ENCODE peak calls at places on chromosome X, in six cellular contexts. One of them, this sample, is unnamed.

GRCh38 chrX:140343226-140343873 is 161.5 kb downstream of the SOX3 start:
- DNase-seq in Calu3: no peak
- DNase-seq in globus pallidus: no peak
- DNase-seq in iPS-NIHi11: no peak
- DNase-seq in AG04450: no peak
- DNase-seq in NCI-H345: no peak
- DNase-seq in this sample: no peak

GRCh38 chrX:14694631-14695030 is 165.3 kb downstream of the GLRA2 start:
- DNase-seq in Calu3: no peak
- DNase-seq in globus pallidus: no peak
- DNase-seq in iPS-NIHi11: no peak
- DNase-seq in AG04450: no peak
- DNase-seq in NCI-H345: no peak
- DNase-seq in this sample: no peak

GRCh38 chrX:10143071-10143983 is 13.4 kb upstream of the CLCN4 start:
- DNase-seq in Calu3: no peak
- DNase-seq in globus pallidus: no peak
- DNase-seq in iPS-NIHi11: no peak
- DNase-seq in AG04450: no peak
- DNase-seq in NCI-H345: no peak
- DNase-seq in this sample: no peak

GRCh38 chrX:129781134-129782014 is 1.6 kb downstream of the SASH3 start:
- DNase-seq in Calu3: no peak
- DNase-seq in globus pallidus: no peak
- DNase-seq in iPS-NIHi11: no peak
- DNase-seq in AG04450: no peak
- DNase-seq in NCI-H345: no peak
- DNase-seq in this sample: peak

GRCh38 chrX:77167993-77168392 is 279.2 kb upstream of the FGF16 start:
- DNase-seq in Calu3: no peak
- DNase-seq in globus pallidus: no peak
- DNase-seq in iPS-NIHi11: no peak
- DNase-seq in AG04450: no peak
- DNase-seq in NCI-H345: no peak
- DNase-seq in this sample: no peak

GRCh38 chrX:38973327-38973726 is 172.1 kb downstream of the MID1IP1 start:
- DNase-seq in Calu3: no peak
- DNase-seq in globus pallidus: no peak
- DNase-seq in iPS-NIHi11: no peak
- DNase-seq in AG04450: no peak
- DNase-seq in NCI-H345: no peak
- DNase-seq in this sample: no peak

GRCh38 chrX:138298268-138298667 is 413.2 kb downstream of the FGF13 start:
- DNase-seq in Calu3: no peak
- DNase-seq in globus pallidus: no peak
- DNase-seq in iPS-NIHi11: no peak
- DNase-seq in AG04450: no peak
- DNase-seq in NCI-H345: no peak
- DNase-seq in this sample: no peak

GRCh38 chrX:38484607-38485498 is 76.5 kb upstream of the TSPAN7 start:
- DNase-seq in Calu3: no peak
- DNase-seq in globus pallidus: no peak
- DNase-seq in iPS-NIHi11: no peak
- DNase-seq in AG04450: no peak
- DNase-seq in NCI-H345: no peak
- DNase-seq in this sample: no peak

GRCh38 chrX:122441451-122441850 is 742.6 kb upstream of the GRIA3 start:
- DNase-seq in Calu3: no peak
- DNase-seq in globus pallidus: no peak
- DNase-seq in iPS-NIHi11: no peak
- DNase-seq in AG04450: no peak
- DNase-seq in NCI-H345: no peak
- DNase-seq in this sample: no peak

GRCh38 chrX:110284159-110284558 is 33.7 kb downstream of the AMMECR1 start:
- DNase-seq in Calu3: no peak
- DNase-seq in globus pallidus: no peak
- DNase-seq in iPS-NIHi11: no peak
- DNase-seq in AG04450: peak
- DNase-seq in NCI-H345: no peak
- DNase-seq in this sample: no peak

GRCh38 chrX:110082156-110082555 is 79.2 kb downstream of the TMEM164 start:
- DNase-seq in Calu3: no peak
- DNase-seq in globus pallidus: no peak
- DNase-seq in iPS-NIHi11: no peak
- DNase-seq in AG04450: peak
- DNase-seq in NCI-H345: peak
- DNase-seq in this sample: no peak

GRCh38 chrX:337331-337831 is 18.8 kb upstream of the GTPBP6 start:
- DNase-seq in Calu3: no peak
- DNase-seq in globus pallidus: no peak
- DNase-seq in iPS-NIHi11: no peak
- DNase-seq in AG04450: no peak
- DNase-seq in NCI-H345: no peak
- DNase-seq in this sample: no peak

GRCh38 chrX:74297766-74298165 is 6.2 kb upstream of the ZCCHC13 start:
- DNase-seq in Calu3: no peak
- DNase-seq in globus pallidus: no peak
- DNase-seq in iPS-NIHi11: no peak
- DNase-seq in AG04450: no peak
- DNase-seq in NCI-H345: no peak
- DNase-seq in this sample: no peak

GRCh38 chrX:142052238-142052637 is 148.5 kb downstream of the MAGEC1 start:
- DNase-seq in Calu3: no peak
- DNase-seq in globus pallidus: no peak
- DNase-seq in iPS-NIHi11: no peak
- DNase-seq in AG04450: no peak
- DNase-seq in NCI-H345: no peak
- DNase-seq in this sample: no peak

This sample was measured in small intestine.